ENCODE peak calls at places on chromosome 11, in eight cellular contexts. W is NCI-H1436, O is ACHN, P is GM23248, I is fibroblast of pulmonary artery, D is neural crest cell, S is cardiac muscle cell, V is amniotic stem cell. R is an unnamed sample.

GRCh38 chr11:107953506-107953905 is 25.3 kb downstream of the RAB39A start:
- DNase-seq in W (no peak), O (no peak), P (no peak), I (no peak), D (no peak), S (no peak), V (no peak), R (no peak)

GRCh38 chr11:18265949-18266348 is at the start of gene SAA1:
- DNase-seq in W (no peak), O (no peak), P (no peak), I (peak), D (no peak), S (no peak), V (no peak), R (peak)

GRCh38 chr11:57205046-57205671 is 23.4 kb downstream of the LRRC55 start:
- DNase-seq in W (no peak), O (no peak), P (peak), I (peak), D (no peak), S (no peak), V (peak), R (peak)

GRCh38 chr11:13341028-13341427 is 63.4 kb downstream of the BMAL1 start:
- DNase-seq in W (no peak), O (no peak), P (no peak), I (no peak), D (no peak), S (no peak), V (no peak), R (no peak)

GRCh38 chr11:123822591-123822990 is 16.4 kb upstream of the OR6M1 start:
- DNase-seq in W (no peak), O (no peak), P (no peak), I (peak), D (no peak), S (no peak), V (no peak), R (no peak)

GRCh38 chr11:100866453-100866852 is 179.4 kb downstream of the ARHGAP42 start:
- DNase-seq in W (no peak), O (no peak), P (no peak), I (no peak), D (no peak), S (no peak), V (no peak), R (no peak)

GRCh38 chr11:71482216-71482615 is 29.2 kb downstream of the NADSYN1 start:
- DNase-seq in W (no peak), O (no peak), P (no peak), I (no peak), D (no peak), S (no peak), V (no peak), R (no peak)

GRCh38 chr11:130576146-130576545 is 127.7 kb downstream of the ADAMTS15 start:
- DNase-seq in W (no peak), O (no peak), P (no peak), I (no peak), D (no peak), S (no peak), V (no peak), R (no peak)

GRCh38 chr11:11843642-11844041 is 1.9 kb downstream of the USP47 start:
- DNase-seq in W (no peak), O (no peak), P (no peak), I (no peak), D (no peak), S (no peak), V (no peak), R (no peak)

GRCh38 chr11:610146-610801 is 5.5 kb downstream of the IRF7 start:
- DNase-seq in W (no peak), O (no peak), P (no peak), I (no peak), D (no peak), S (no peak), V (no peak), R (no peak)

GRCh38 chr11:63832336-63832735 is 6.6 kb upstream of the MARK2 start:
- DNase-seq in W (no peak), O (no peak), P (no peak), I (no peak), D (no peak), S (no peak), V (no peak), R (no peak)

GRCh38 chr11:34161361-34161760 is 55.9 kb downstream of the NAT10 start:
- DNase-seq in W (no peak), O (no peak), P (no peak), I (no peak), D (no peak), S (no peak), V (no peak), R (no peak)

GRCh38 chr11:17538731-17539130 is 5.5 kb downstream of the USH1C start:
- DNase-seq in W (no peak), O (no peak), P (no peak), I (no peak), D (no peak), S (no peak), V (no peak), R (no peak)

R was measured in choroid plexus epithelial cell.